ENCODE peak calls at places on chromosomes 12 and 14, in four cellular contexts. One of them, this sample, is unnamed.

GRCh38 chr12:24476310-24476709 is 472.6 kb downstream of the BCAT1 start:
- DNase-seq in RWPE1: no peak
- DNase-seq in neural crest cell: no peak
- DNase-seq in brain microvascular endothelial cell: no peak
- DNase-seq in this sample: no peak

GRCh38 chr14:101819251-101819990 is 57.9 kb downstream of the PPP2R5C start:
- DNase-seq in brain microvascular endothelial cell: no peak
- DNase-seq in RWPE1: no peak
- DNase-seq in neural crest cell: no peak
- DNase-seq in this sample: no peak

GRCh38 chr12:101619026-101619827 is 24.5 kb downstream of the MYBPC1 start:
- DNase-seq in neural crest cell: no peak
- DNase-seq in brain microvascular endothelial cell: no peak
- DNase-seq in RWPE1: no peak
- DNase-seq in this sample: no peak

GRCh38 chr12:105420659-105421240 is 90.3 kb downstream of the C12orf75 start:
- DNase-seq in brain microvascular endothelial cell: peak
- DNase-seq in neural crest cell: peak
- DNase-seq in RWPE1: peak
- DNase-seq in this sample: peak

GRCh38 chr12:121391619-121392324 is 8.1 kb upstream of the RNF34 start:
- DNase-seq in RWPE1: peak
- DNase-seq in neural crest cell: no peak
- DNase-seq in brain microvascular endothelial cell: no peak
- DNase-seq in this sample: no peak

GRCh38 chr12:118017926-118018325 is 1.4 kb downstream of the RFC5 start:
- DNase-seq in RWPE1: no peak
- DNase-seq in brain microvascular endothelial cell: no peak
- DNase-seq in neural crest cell: no peak
- DNase-seq in this sample: no peak

GRCh38 chr14:104865631-104866441 is 768 bp downstream of the CEP170B start:
- DNase-seq in brain microvascular endothelial cell: peak
- DNase-seq in neural crest cell: peak
- DNase-seq in RWPE1: peak
- DNase-seq in this sample: peak

GRCh38 chr12:24054411-24054810 is 104.9 kb upstream of the SOX5 start:
- DNase-seq in neural crest cell: no peak
- DNase-seq in RWPE1: no peak
- DNase-seq in brain microvascular endothelial cell: no peak
- DNase-seq in this sample: no peak

GRCh38 chr14:59332727-59333126 is 132.5 kb downstream of the GPR135 start:
- DNase-seq in RWPE1: no peak
- DNase-seq in brain microvascular endothelial cell: peak
- DNase-seq in neural crest cell: no peak
- DNase-seq in this sample: no peak

GRCh38 chr14:89065879-89066278 is 241.4 kb downstream of the TTC8 start:
- DNase-seq in neural crest cell: no peak
- DNase-seq in RWPE1: no peak
- DNase-seq in brain microvascular endothelial cell: no peak
- DNase-seq in this sample: no peak

GRCh38 chr14:35231207-35231755 is 60.9 kb upstream of the PSMA6 start:
- DNase-seq in neural crest cell: no peak
- DNase-seq in RWPE1: no peak
- DNase-seq in brain microvascular endothelial cell: no peak
- DNase-seq in this sample: no peak

GRCh38 chr12:19620222-19620621 is 180.9 kb downstream of the AEBP2 start:
- DNase-seq in brain microvascular endothelial cell: peak
- DNase-seq in RWPE1: peak
- DNase-seq in neural crest cell: no peak
- DNase-seq in this sample: peak

GRCh38 chr12:32761716-32762115 is 6.0 kb upstream of the YARS2 start:
- DNase-seq in brain microvascular endothelial cell: no peak
- DNase-seq in neural crest cell: no peak
- DNase-seq in RWPE1: no peak
- DNase-seq in this sample: no peak

GRCh38 chr12:28709996-28710685 is 438.9 kb upstream of the FAR2 start:
- DNase-seq in RWPE1: no peak
- DNase-seq in neural crest cell: no peak
- DNase-seq in brain microvascular endothelial cell: no peak
- DNase-seq in this sample: no peak

GRCh38 chr12:98227162-98227561 is 288.2 kb upstream of the TMPO start:
- DNase-seq in brain microvascular endothelial cell: no peak
- DNase-seq in RWPE1: no peak
- DNase-seq in neural crest cell: no peak
- DNase-seq in this sample: no peak

GRCh38 chr14:76810953-76811400 is 1.7 kb downstream of the ANGEL1 start:
- DNase-seq in RWPE1: no peak
- DNase-seq in brain microvascular endothelial cell: peak
- DNase-seq in neural crest cell: no peak
- DNase-seq in this sample: peak

GRCh38 chr12:124399622-124400021 is 104.7 kb downstream of the RFLNA start:
- DNase-seq in brain microvascular endothelial cell: no peak
- DNase-seq in neural crest cell: peak
- DNase-seq in RWPE1: no peak
- DNase-seq in this sample: peak

GRCh38 chr14:65709576-65709975 is 297.0 kb downstream of the FUT8 start:
- DNase-seq in brain microvascular endothelial cell: no peak
- DNase-seq in neural crest cell: no peak
- DNase-seq in RWPE1: no peak
- DNase-seq in this sample: no peak

GRCh38 chr12:56929780-56930179 is 4.4 kb downstream of the SDR9C7 start:
- DNase-seq in brain microvascular endothelial cell: no peak
- DNase-seq in RWPE1: no peak
- DNase-seq in neural crest cell: no peak
- DNase-seq in this sample: no peak

GRCh38 chr14:59254146-59254910 is 65.9 kb downstream of the DAAM1 start:
- DNase-seq in RWPE1: no peak
- DNase-seq in neural crest cell: no peak
- DNase-seq in brain microvascular endothelial cell: peak
- DNase-seq in this sample: no peak

GRCh38 chr14:99427632-99428315 is 52.9 kb downstream of the SETD3 start:
- DNase-seq in RWPE1: no peak
- DNase-seq in neural crest cell: no peak
- DNase-seq in brain microvascular endothelial cell: peak
- DNase-seq in this sample: peak

GRCh38 chr12:19898009-19898408 is 458.7 kb downstream of the AEBP2 start:
- DNase-seq in neural crest cell: no peak
- DNase-seq in brain microvascular endothelial cell: no peak
- DNase-seq in RWPE1: no peak
- DNase-seq in this sample: no peak

GRCh38 chr14:50836515-50836914 is 5.6 kb upstream of the NIN start:
- DNase-seq in brain microvascular endothelial cell: no peak
- DNase-seq in RWPE1: no peak
- DNase-seq in neural crest cell: no peak
- DNase-seq in this sample: peak

GRCh38 chr12:53096089-53096741 is 1.3 kb upstream of the IGFBP6 start:
- DNase-seq in neural crest cell: no peak
- DNase-seq in RWPE1: peak
- DNase-seq in brain microvascular endothelial cell: peak
- DNase-seq in this sample: peak

GRCh38 chr14:33271891-33272290 is 333.2 kb downstream of the NPAS3 start:
- DNase-seq in brain microvascular endothelial cell: no peak
- DNase-seq in neural crest cell: no peak
- DNase-seq in RWPE1: no peak
- DNase-seq in this sample: no peak

GRCh38 chr14:23061995-23062394 is 4.7 kb upstream of the CDH24 start:
- DNase-seq in brain microvascular endothelial cell: peak
- DNase-seq in RWPE1: peak
- DNase-seq in neural crest cell: no peak
- DNase-seq in this sample: peak

GRCh38 chr14:89856871-89857345 is 97.6 kb downstream of the EFCAB11 start:
- DNase-seq in neural crest cell: no peak
- DNase-seq in RWPE1: no peak
- DNase-seq in brain microvascular endothelial cell: peak
- DNase-seq in this sample: no peak

GRCh38 chr12:15855646-15856045 is 26.5 kb upstream of the STRAP start:
- DNase-seq in neural crest cell: no peak
- DNase-seq in brain microvascular endothelial cell: no peak
- DNase-seq in RWPE1: no peak
- DNase-seq in this sample: no peak

GRCh38 chr14:99274346-99275221 is 2.6 kb upstream of the BCL11B start:
- DNase-seq in RWPE1: peak
- DNase-seq in brain microvascular endothelial cell: peak
- DNase-seq in neural crest cell: peak
- DNase-seq in this sample: no peak

GRCh38 chr14:106442857-106443256 is 916.5 kb downstream of the TMEM121 start:
- DNase-seq in brain microvascular endothelial cell: no peak
- DNase-seq in RWPE1: no peak
- DNase-seq in neural crest cell: no peak
- DNase-seq in this sample: no peak

GRCh38 chr12:24111591-24111990 is 162.1 kb upstream of the SOX5 start:
- DNase-seq in RWPE1: peak
- DNase-seq in neural crest cell: no peak
- DNase-seq in brain microvascular endothelial cell: no peak
- DNase-seq in this sample: no peak

GRCh38 chr12:28610401-28611114 is 420.3 kb downstream of the CCDC91 start:
- DNase-seq in neural crest cell: no peak
- DNase-seq in brain microvascular endothelial cell: peak
- DNase-seq in RWPE1: no peak
- DNase-seq in this sample: no peak

GRCh38 chr14:77825895-77826519 is 26.1 kb downstream of the ADCK1 start:
- DNase-seq in brain microvascular endothelial cell: no peak
- DNase-seq in neural crest cell: no peak
- DNase-seq in RWPE1: no peak
- DNase-seq in this sample: no peak

GRCh38 chr12:79618848-79619404 is 71.8 kb downstream of the PAWR start:
- DNase-seq in brain microvascular endothelial cell: peak
- DNase-seq in neural crest cell: no peak
- DNase-seq in RWPE1: peak
- DNase-seq in this sample: peak

This sample was measured in trophoblast cell.